ENCODE peak calls at places on chromosomes 13 and 19, in eight cellular contexts. One of them, this sample, is unnamed.

GRCh38 chr13:112857914-112858490 is 111.0 kb upstream of the MCF2L start:
- DNase-seq in stimulated activated CD8-positive, alpha-beta memory T cell treated with anti-CD3 and anti-CD28 coated beads, Interleukin-2, amount 100 ng/mL, for 48 hours: no peak
- DNase-seq in stimulated activated CD4-positive, alpha-beta T cell treated with anti-CD3 and anti-CD28 coated beads, Interleukin-15, amount 100 ng/mL, for 24 hours: no peak
- DNase-seq in AG04450: no peak
- DNase-seq in cardiac muscle cell: no peak
- DNase-seq in suprapubic skin: peak; percentile 52
- DNase-seq in PC-3: no peak
- DNase-seq in naive thymus-derived CD8-positive, alpha-beta T cell: no peak
- DNase-seq in this sample: no peak

GRCh38 chr13:112895521-112896465 is 73.2 kb upstream of the MCF2L start:
- DNase-seq in stimulated activated CD4-positive, alpha-beta T cell treated with anti-CD3 and anti-CD28 coated beads, Interleukin-15, amount 100 ng/mL, for 24 hours: no peak
- DNase-seq in AG04450: no peak
- DNase-seq in PC-3: no peak
- DNase-seq in stimulated activated CD8-positive, alpha-beta memory T cell treated with anti-CD3 and anti-CD28 coated beads, Interleukin-2, amount 100 ng/mL, for 48 hours: no peak
- DNase-seq in naive thymus-derived CD8-positive, alpha-beta T cell: no peak
- DNase-seq in cardiac muscle cell: no peak
- DNase-seq in suprapubic skin: no peak
- DNase-seq in this sample: peak; percentile 37

GRCh38 chr19:35120492-35120891 is 4.9 kb downstream of the FXYD3 start:
- DNase-seq in cardiac muscle cell: peak; percentile 29
- DNase-seq in suprapubic skin: no peak
- DNase-seq in stimulated activated CD4-positive, alpha-beta T cell treated with anti-CD3 and anti-CD28 coated beads, Interleukin-15, amount 100 ng/mL, for 24 hours: no peak
- DNase-seq in PC-3: peak; percentile 88
- DNase-seq in stimulated activated CD8-positive, alpha-beta memory T cell treated with anti-CD3 and anti-CD28 coated beads, Interleukin-2, amount 100 ng/mL, for 48 hours: no peak
- DNase-seq in AG04450: no peak
- DNase-seq in naive thymus-derived CD8-positive, alpha-beta T cell: no peak
- DNase-seq in this sample: peak; percentile 91

GRCh38 chr13:56659041-56659471 is 481.7 kb upstream of the PRR20A start:
- DNase-seq in stimulated activated CD8-positive, alpha-beta memory T cell treated with anti-CD3 and anti-CD28 coated beads, Interleukin-2, amount 100 ng/mL, for 48 hours: no peak
- DNase-seq in stimulated activated CD4-positive, alpha-beta T cell treated with anti-CD3 and anti-CD28 coated beads, Interleukin-15, amount 100 ng/mL, for 24 hours: no peak
- DNase-seq in AG04450: no peak
- DNase-seq in naive thymus-derived CD8-positive, alpha-beta T cell: no peak
- DNase-seq in PC-3: no peak
- DNase-seq in suprapubic skin: peak; percentile 52
- DNase-seq in cardiac muscle cell: no peak
- DNase-seq in this sample: peak; percentile 49

GRCh38 chr13:24627090-24627714 is 53.0 kb upstream of the ATP12A start:
- DNase-seq in naive thymus-derived CD8-positive, alpha-beta T cell: no peak
- DNase-seq in cardiac muscle cell: peak; percentile 22
- DNase-seq in suprapubic skin: no peak
- DNase-seq in AG04450: no peak
- DNase-seq in PC-3: peak; percentile 54
- DNase-seq in stimulated activated CD8-positive, alpha-beta memory T cell treated with anti-CD3 and anti-CD28 coated beads, Interleukin-2, amount 100 ng/mL, for 48 hours: no peak
- DNase-seq in stimulated activated CD4-positive, alpha-beta T cell treated with anti-CD3 and anti-CD28 coated beads, Interleukin-15, amount 100 ng/mL, for 24 hours: no peak
- DNase-seq in this sample: no peak

GRCh38 chr19:13953021-13953531 is 767 bp downstream of the DCAF15 start:
- DNase-seq in naive thymus-derived CD8-positive, alpha-beta T cell: no peak
- DNase-seq in cardiac muscle cell: peak; percentile 59
- DNase-seq in suprapubic skin: peak; percentile 65
- DNase-seq in PC-3: peak; percentile 46
- DNase-seq in AG04450: no peak
- DNase-seq in stimulated activated CD8-positive, alpha-beta memory T cell treated with anti-CD3 and anti-CD28 coated beads, Interleukin-2, amount 100 ng/mL, for 48 hours: no peak
- DNase-seq in stimulated activated CD4-positive, alpha-beta T cell treated with anti-CD3 and anti-CD28 coated beads, Interleukin-15, amount 100 ng/mL, for 24 hours: peak; percentile 21
- DNase-seq in this sample: no peak

GRCh38 chr19:39170398-39171231 is 26.1 kb upstream of the NCCRP1 start:
- DNase-seq in stimulated activated CD8-positive, alpha-beta memory T cell treated with anti-CD3 and anti-CD28 coated beads, Interleukin-2, amount 100 ng/mL, for 48 hours: no peak
- DNase-seq in PC-3: no peak
- DNase-seq in suprapubic skin: no peak
- DNase-seq in naive thymus-derived CD8-positive, alpha-beta T cell: no peak
- DNase-seq in stimulated activated CD4-positive, alpha-beta T cell treated with anti-CD3 and anti-CD28 coated beads, Interleukin-15, amount 100 ng/mL, for 24 hours: no peak
- DNase-seq in cardiac muscle cell: no peak
- DNase-seq in AG04450: no peak
- DNase-seq in this sample: peak; percentile 56

GRCh38 chr19:1272423-1273262 is 2.7 kb upstream of the FAM174C start:
- DNase-seq in cardiac muscle cell: no peak
- DNase-seq in AG04450: no peak
- DNase-seq in stimulated activated CD4-positive, alpha-beta T cell treated with anti-CD3 and anti-CD28 coated beads, Interleukin-15, amount 100 ng/mL, for 24 hours: no peak
- DNase-seq in naive thymus-derived CD8-positive, alpha-beta T cell: no peak
- DNase-seq in PC-3: no peak
- DNase-seq in stimulated activated CD8-positive, alpha-beta memory T cell treated with anti-CD3 and anti-CD28 coated beads, Interleukin-2, amount 100 ng/mL, for 48 hours: no peak
- DNase-seq in suprapubic skin: no peak
- DNase-seq in this sample: no peak

GRCh38 chr19:11457115-11457514 is 21.7 kb downstream of the PRKCSH start:
- DNase-seq in stimulated activated CD8-positive, alpha-beta memory T cell treated with anti-CD3 and anti-CD28 coated beads, Interleukin-2, amount 100 ng/mL, for 48 hours: no peak
- DNase-seq in cardiac muscle cell: peak; percentile 12
- DNase-seq in naive thymus-derived CD8-positive, alpha-beta T cell: no peak
- DNase-seq in stimulated activated CD4-positive, alpha-beta T cell treated with anti-CD3 and anti-CD28 coated beads, Interleukin-15, amount 100 ng/mL, for 24 hours: no peak
- DNase-seq in PC-3: no peak
- DNase-seq in suprapubic skin: no peak
- DNase-seq in AG04450: no peak
- DNase-seq in this sample: no peak

GRCh38 chr19:743168-743687 is 7.7 kb upstream of the MISP start:
- DNase-seq in PC-3: no peak
- DNase-seq in suprapubic skin: no peak
- DNase-seq in stimulated activated CD4-positive, alpha-beta T cell treated with anti-CD3 and anti-CD28 coated beads, Interleukin-15, amount 100 ng/mL, for 24 hours: no peak
- DNase-seq in cardiac muscle cell: peak; percentile 46
- DNase-seq in stimulated activated CD8-positive, alpha-beta memory T cell treated with anti-CD3 and anti-CD28 coated beads, Interleukin-2, amount 100 ng/mL, for 48 hours: no peak
- DNase-seq in AG04450: no peak
- DNase-seq in naive thymus-derived CD8-positive, alpha-beta T cell: no peak
- DNase-seq in this sample: no peak

GRCh38 chr13:98033277-98034247 is 80.1 kb downstream of the IPO5 start:
- DNase-seq in naive thymus-derived CD8-positive, alpha-beta T cell: no peak
- DNase-seq in AG04450: no peak
- DNase-seq in suprapubic skin: no peak
- DNase-seq in stimulated activated CD4-positive, alpha-beta T cell treated with anti-CD3 and anti-CD28 coated beads, Interleukin-15, amount 100 ng/mL, for 24 hours: no peak
- DNase-seq in cardiac muscle cell: peak; percentile 69
- DNase-seq in stimulated activated CD8-positive, alpha-beta memory T cell treated with anti-CD3 and anti-CD28 coated beads, Interleukin-2, amount 100 ng/mL, for 48 hours: no peak
- DNase-seq in PC-3: peak; percentile 43
- DNase-seq in this sample: no peak

GRCh38 chr13:80740076-80740475 is 399.1 kb upstream of the SPRY2 start:
- DNase-seq in PC-3: no peak
- DNase-seq in AG04450: no peak
- DNase-seq in naive thymus-derived CD8-positive, alpha-beta T cell: no peak
- DNase-seq in stimulated activated CD8-positive, alpha-beta memory T cell treated with anti-CD3 and anti-CD28 coated beads, Interleukin-2, amount 100 ng/mL, for 48 hours: no peak
- DNase-seq in cardiac muscle cell: no peak
- DNase-seq in stimulated activated CD4-positive, alpha-beta T cell treated with anti-CD3 and anti-CD28 coated beads, Interleukin-15, amount 100 ng/mL, for 24 hours: no peak
- DNase-seq in suprapubic skin: no peak
- DNase-seq in this sample: no peak

GRCh38 chr19:56538254-56538760 is 441 bp upstream of the ZFP28 start:
- DNase-seq in suprapubic skin: peak; percentile 93
- DNase-seq in AG04450: peak; percentile 66
- DNase-seq in stimulated activated CD8-positive, alpha-beta memory T cell treated with anti-CD3 and anti-CD28 coated beads, Interleukin-2, amount 100 ng/mL, for 48 hours: peak; percentile 77
- DNase-seq in naive thymus-derived CD8-positive, alpha-beta T cell: peak; percentile 92
- DNase-seq in PC-3: peak; percentile 31
- DNase-seq in cardiac muscle cell: peak; percentile 93
- DNase-seq in stimulated activated CD4-positive, alpha-beta T cell treated with anti-CD3 and anti-CD28 coated beads, Interleukin-15, amount 100 ng/mL, for 24 hours: peak; percentile 89
- DNase-seq in this sample: peak; percentile 77

GRCh38 chr13:89066868-89067466 is 1395.8 kb downstream of the SLITRK5 start:
- DNase-seq in stimulated activated CD4-positive, alpha-beta T cell treated with anti-CD3 and anti-CD28 coated beads, Interleukin-15, amount 100 ng/mL, for 24 hours: peak; percentile 24
- DNase-seq in AG04450: no peak
- DNase-seq in naive thymus-derived CD8-positive, alpha-beta T cell: no peak
- DNase-seq in stimulated activated CD8-positive, alpha-beta memory T cell treated with anti-CD3 and anti-CD28 coated beads, Interleukin-2, amount 100 ng/mL, for 48 hours: no peak
- DNase-seq in PC-3: peak; percentile 68
- DNase-seq in cardiac muscle cell: peak; percentile 38
- DNase-seq in suprapubic skin: no peak
- DNase-seq in this sample: no peak

This sample was measured in RWPE2.